ENCODE peak calls at places on chromosomes 11 and 22, in five cellular contexts. One of them, this sample, is unnamed.

GRCh38 chr22:40635940-40636379 is 559 bp downstream of the MRTFA start:
- DNase-seq in M059J: no peak
- DNase-seq in progenitor cell of endocrine pancreas: peak
- DNase-seq in stimulated activated CD8-positive, alpha-beta memory T cell treated with anti-CD3 and anti-CD28 coated beads, Interleukin-7, amount 100 ng/mL, for 1 hour: no peak
- DNase-seq in AG09319: no peak
- DNase-seq in this sample: no peak

GRCh38 chr11:127843483-127844396 is 743.6 kb downstream of the ETS1 start:
- DNase-seq in M059J: peak
- DNase-seq in progenitor cell of endocrine pancreas: peak
- DNase-seq in stimulated activated CD8-positive, alpha-beta memory T cell treated with anti-CD3 and anti-CD28 coated beads, Interleukin-7, amount 100 ng/mL, for 1 hour: peak
- DNase-seq in AG09319: peak
- DNase-seq in this sample: peak

GRCh38 chr11:22635689-22636088 is 10.1 kb upstream of the FANCF start:
- DNase-seq in M059J: no peak
- DNase-seq in progenitor cell of endocrine pancreas: no peak
- DNase-seq in stimulated activated CD8-positive, alpha-beta memory T cell treated with anti-CD3 and anti-CD28 coated beads, Interleukin-7, amount 100 ng/mL, for 1 hour: no peak
- DNase-seq in AG09319: no peak
- DNase-seq in this sample: no peak

GRCh38 chr11:112289588-112290461 is 29.2 kb upstream of the PLET1 start:
- DNase-seq in M059J: peak
- DNase-seq in progenitor cell of endocrine pancreas: peak
- DNase-seq in stimulated activated CD8-positive, alpha-beta memory T cell treated with anti-CD3 and anti-CD28 coated beads, Interleukin-7, amount 100 ng/mL, for 1 hour: peak
- DNase-seq in AG09319: peak
- DNase-seq in this sample: peak

GRCh38 chr22:23105919-23106853 is 35.6 kb downstream of the RSPH14 start:
- DNase-seq in M059J: no peak
- DNase-seq in progenitor cell of endocrine pancreas: no peak
- DNase-seq in stimulated activated CD8-positive, alpha-beta memory T cell treated with anti-CD3 and anti-CD28 coated beads, Interleukin-7, amount 100 ng/mL, for 1 hour: no peak
- DNase-seq in AG09319: no peak
- DNase-seq in this sample: no peak

GRCh38 chr22:50503475-50504145 is 3.9 kb downstream of the LMF2 start:
- DNase-seq in M059J: no peak
- DNase-seq in progenitor cell of endocrine pancreas: no peak
- DNase-seq in stimulated activated CD8-positive, alpha-beta memory T cell treated with anti-CD3 and anti-CD28 coated beads, Interleukin-7, amount 100 ng/mL, for 1 hour: no peak
- DNase-seq in AG09319: no peak
- DNase-seq in this sample: no peak

GRCh38 chr11:76628408-76628947 is 42.1 kb downstream of the LRRC32 start:
- DNase-seq in M059J: no peak
- DNase-seq in progenitor cell of endocrine pancreas: no peak
- DNase-seq in stimulated activated CD8-positive, alpha-beta memory T cell treated with anti-CD3 and anti-CD28 coated beads, Interleukin-7, amount 100 ng/mL, for 1 hour: no peak
- DNase-seq in AG09319: no peak
- DNase-seq in this sample: no peak

GRCh38 chr22:35648066-35649025 is at the start of gene APOL6:
- DNase-seq in M059J: peak
- DNase-seq in progenitor cell of endocrine pancreas: no peak
- DNase-seq in stimulated activated CD8-positive, alpha-beta memory T cell treated with anti-CD3 and anti-CD28 coated beads, Interleukin-7, amount 100 ng/mL, for 1 hour: peak
- DNase-seq in AG09319: no peak
- DNase-seq in this sample: peak

GRCh38 chr11:7982582-7983119 is 4.5 kb upstream of the EIF3F start:
- DNase-seq in M059J: no peak
- DNase-seq in progenitor cell of endocrine pancreas: no peak
- DNase-seq in stimulated activated CD8-positive, alpha-beta memory T cell treated with anti-CD3 and anti-CD28 coated beads, Interleukin-7, amount 100 ng/mL, for 1 hour: no peak
- DNase-seq in AG09319: no peak
- DNase-seq in this sample: no peak

GRCh38 chr22:29257751-29258181 is 10.0 kb downstream of the RHBDD3 start:
- DNase-seq in M059J: no peak
- DNase-seq in progenitor cell of endocrine pancreas: no peak
- DNase-seq in stimulated activated CD8-positive, alpha-beta memory T cell treated with anti-CD3 and anti-CD28 coated beads, Interleukin-7, amount 100 ng/mL, for 1 hour: no peak
- DNase-seq in AG09319: no peak
- DNase-seq in this sample: no peak

GRCh38 chr11:115939726-115940421 is 435.7 kb upstream of the CADM1 start:
- DNase-seq in M059J: no peak
- DNase-seq in progenitor cell of endocrine pancreas: no peak
- DNase-seq in stimulated activated CD8-positive, alpha-beta memory T cell treated with anti-CD3 and anti-CD28 coated beads, Interleukin-7, amount 100 ng/mL, for 1 hour: no peak
- DNase-seq in AG09319: no peak
- DNase-seq in this sample: no peak

GRCh38 chr11:88169881-88170280 is 5.4 kb downstream of the RAB38 start:
- DNase-seq in M059J: no peak
- DNase-seq in progenitor cell of endocrine pancreas: no peak
- DNase-seq in stimulated activated CD8-positive, alpha-beta memory T cell treated with anti-CD3 and anti-CD28 coated beads, Interleukin-7, amount 100 ng/mL, for 1 hour: no peak
- DNase-seq in AG09319: no peak
- DNase-seq in this sample: no peak

GRCh38 chr11:66363805-66364535 is 7.6 kb downstream of the SLC29A2 start:
- DNase-seq in M059J: no peak
- DNase-seq in progenitor cell of endocrine pancreas: peak
- DNase-seq in stimulated activated CD8-positive, alpha-beta memory T cell treated with anti-CD3 and anti-CD28 coated beads, Interleukin-7, amount 100 ng/mL, for 1 hour: no peak
- DNase-seq in AG09319: no peak
- DNase-seq in this sample: no peak

GRCh38 chr11:129611661-129612566 is 203.7 kb upstream of the TMEM45B start:
- DNase-seq in M059J: peak
- DNase-seq in progenitor cell of endocrine pancreas: peak
- DNase-seq in stimulated activated CD8-positive, alpha-beta memory T cell treated with anti-CD3 and anti-CD28 coated beads, Interleukin-7, amount 100 ng/mL, for 1 hour: no peak
- DNase-seq in AG09319: no peak
- DNase-seq in this sample: no peak

GRCh38 chr11:20259506-20259905 is 99.2 kb upstream of the DBX1 start:
- DNase-seq in M059J: peak
- DNase-seq in progenitor cell of endocrine pancreas: no peak
- DNase-seq in stimulated activated CD8-positive, alpha-beta memory T cell treated with anti-CD3 and anti-CD28 coated beads, Interleukin-7, amount 100 ng/mL, for 1 hour: no peak
- DNase-seq in AG09319: no peak
- DNase-seq in this sample: no peak

This sample was measured in GM04504.